ENCODE peak calls at places on chromosomes 11 and 22, in seven cellular contexts. W, D, U, B, K, N and E are unnamed samples.
A peak's percentile ranks its signal among the peaks of the same experiment; 100 is the strongest.

GRCh38 chr11:18668131-18668530 is 30.4 kb upstream of the TMEM86A start:
- DNase-seq in W (no peak), D (no peak), U (no peak), B (no peak), K (no peak), N (no peak), E (no peak)

GRCh38 chr11:119370486-119371046 is 10.9 kb downstream of the USP2 start:
- DNase-seq in W (no peak), D (no peak), U (no peak), B (peak; percentile 71), K (no peak), N (no peak), E (no peak)

GRCh38 chr22:30868663-30869385 is 99.8 kb downstream of the MORC2 start:
- DNase-seq in W (no peak), D (no peak), U (no peak), B (no peak), K (no peak), N (peak; percentile 30), E (no peak)

GRCh38 chr22:20080776-20081654 is 974 bp downstream of the DGCR8 start:
- DNase-seq in W (no peak), D (peak; percentile 82), U (no peak), B (peak; percentile 43), K (peak; percentile 31), N (peak; percentile 54), E (no peak)

GRCh38 chr11:121429556-121429955 is 22.6 kb upstream of the SORL1 start:
- DNase-seq in W (no peak), D (no peak), U (no peak), B (no peak), K (no peak), N (no peak), E (no peak)

GRCh38 chr11:60700689-60701508 is 1.5 kb downstream of the MS4A8 start:
- DNase-seq in W (peak; percentile 35), D (peak; percentile 51), U (no peak), B (peak; percentile 29), K (no peak), N (peak; percentile 27), E (peak; percentile 91)

GRCh38 chr11:134515081-134515960 is 103.3 kb upstream of the B3GAT1 start:
- DNase-seq in W (no peak), D (no peak), U (no peak), B (no peak), K (no peak), N (no peak), E (no peak)

GRCh38 chr11:118142081-118142480 is 10.5 kb downstream of the SCN4B start:
- DNase-seq in W (no peak), D (no peak), U (no peak), B (no peak), K (no peak), N (no peak), E (no peak)

GRCh38 chr22:35154937-35155387 is 89.0 kb downstream of the ISX start:
- DNase-seq in W (peak; percentile 57), D (peak; percentile 60), U (no peak), B (peak; percentile 56), K (peak; percentile 81), N (peak; percentile 63), E (peak; percentile 27)

GRCh38 chr22:27919943-27920755 is 1.1 kb upstream of the PITPNB start:
- DNase-seq in W (no peak), D (no peak), U (no peak), B (peak; percentile 55), K (no peak), N (peak; percentile 25), E (no peak)

GRCh38 chr11:128860571-128861361 is 6.3 kb downstream of the KCNJ1 start:
- DNase-seq in W (no peak), D (no peak), U (no peak), B (no peak), K (no peak), N (peak; percentile 25), E (no peak)

GRCh38 chr11:7449841-7450214 is 35.5 kb upstream of the OLFML1 start:
- DNase-seq in W (no peak), D (no peak), U (no peak), B (no peak), K (no peak), N (no peak), E (no peak)

GRCh38 chr11:19938051-19938856 is 222.0 kb downstream of the DBX1 start:
- DNase-seq in W (peak; percentile 36), D (peak; percentile 84), U (no peak), B (peak; percentile 40), K (no peak), N (peak; percentile 77), E (peak; percentile 60)

GRCh38 chr11:42161886-42162285 is 702.4 kb upstream of the LRRC4C start:
- DNase-seq in W (no peak), D (no peak), U (no peak), B (no peak), K (no peak), N (no peak), E (no peak)

GRCh38 chr11:101617735-101618332 is 34.0 kb upstream of the TRPC6 start:
- DNase-seq in W (no peak), D (no peak), U (no peak), B (no peak), K (peak; percentile 5), N (no peak), E (no peak)

GRCh38 chr22:26481694-26482093 is 1.9 kb downstream of the HPS4 start:
- DNase-seq in W (no peak), D (no peak), U (no peak), B (no peak), K (no peak), N (no peak), E (no peak)

GRCh38 chr11:105124756-105125155 is 14.8 kb downstream of the CARD18 start:
- DNase-seq in W (no peak), D (no peak), U (no peak), B (no peak), K (no peak), N (no peak), E (no peak)

GRCh38 chr11:10575999-10576398 is 7.5 kb upstream of the LYVE1 start:
- DNase-seq in W (no peak), D (no peak), U (no peak), B (no peak), K (no peak), N (no peak), E (no peak)
- TF ChIP-seq JUND in W (no peak), D (no peak), U (no peak), B (no peak), K (no peak), N (no peak), E (no peak)

GRCh38 chr22:37607912-37608476 is 640 bp upstream of the GGA1 start:
- DNase-seq in W (no peak), D (no peak), U (peak; percentile 94), B (no peak), K (no peak), N (peak; percentile 67), E (no peak)

GRCh38 chr22:37604074-37604473 is 4.6 kb upstream of the GGA1 start:
- DNase-seq in W (no peak), D (no peak), U (no peak), B (no peak), K (no peak), N (no peak), E (no peak)

GRCh38 chr22:37601540-37602442 is 6.8 kb upstream of the GGA1 start:
- DNase-seq in W (peak; percentile 56), D (no peak), U (peak; percentile 42), B (peak; percentile 91), K (peak; percentile 65), N (no peak), E (peak; percentile 98)

GRCh38 chr22:37607010-37607911 is 1.4 kb upstream of the GGA1 start:
- DNase-seq in W (peak; percentile 83), D (peak; percentile 78), U (peak; percentile 49), B (peak; percentile 77), K (peak; percentile 92), N (peak; percentile 87), E (peak; percentile 95)

GRCh38 chr22:37604875-37605274 is 3.8 kb upstream of the GGA1 start:
- DNase-seq in W (no peak), D (no peak), U (no peak), B (no peak), K (no peak), N (no peak), E (no peak)
- TF ChIP-seq JUND in W (no peak), D (no peak), U (no peak), B (no peak), K (no peak), N (no peak), E (no peak)

DNA sequence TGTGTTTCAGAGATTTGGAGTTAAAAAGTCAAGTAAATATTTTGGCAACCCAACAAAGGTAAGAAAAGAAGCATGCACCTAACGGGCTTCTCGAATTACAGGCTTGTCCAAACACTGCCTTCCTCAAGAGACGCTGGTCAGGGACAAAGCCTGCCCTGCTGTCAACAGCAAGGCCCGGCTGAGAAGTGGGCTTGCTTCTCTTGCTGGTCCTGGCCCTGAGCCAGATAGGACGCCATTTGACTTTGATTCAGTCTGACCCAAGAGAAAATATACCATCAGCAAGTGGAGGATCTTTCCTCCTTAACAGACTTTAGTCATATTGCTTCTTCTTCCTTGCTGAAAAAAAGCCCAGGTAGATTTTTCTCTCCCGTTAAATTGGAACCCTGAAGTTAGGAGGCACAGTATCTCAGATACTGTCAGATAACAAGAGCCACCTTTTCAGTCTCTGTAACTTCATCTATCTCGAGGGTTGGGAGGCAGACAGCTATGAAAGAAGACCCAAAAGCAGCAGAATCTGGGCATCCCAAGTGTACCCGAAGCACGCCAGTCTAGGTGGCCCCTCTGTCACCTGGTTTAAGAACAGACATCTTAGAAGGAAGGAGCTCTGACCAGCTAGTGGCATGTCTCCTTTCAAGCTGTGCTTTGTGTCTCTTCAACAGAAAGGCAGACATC is 57.5 kb downstream of the C22orf31 start:
- DNase-seq in W (no peak), D (no peak), U (no peak), B (peak; percentile 43), K (no peak), N (no peak), E (peak; percentile 58)
- TF ChIP-seq JUND in W (no peak), D (no peak), U (no peak), B (no peak), K (no peak), N (no peak), E (no peak)

GRCh38 chr22:41000941-41001721 is 50.0 kb downstream of the RBX1 start:
- DNase-seq in W (no peak), D (no peak), U (no peak), B (no peak), K (no peak), N (no peak), E (no peak)
- TF ChIP-seq JUND in W (no peak), D (no peak), U (no peak), B (no peak), K (no peak), N (no peak), E (no peak)